ENCODE peak calls at places on chromosomes 11 and 22, in nine cellular contexts. One of them, this sample, is unnamed.

GRCh38 chr22:45997775-45998637 is 21.0 kb upstream of the WNT7B start:
- DNase-seq in choroid plexus epithelial cell: no peak
- DNase-seq in fibroblast of the aortic adventitia: no peak
- DNase-seq in tibial nerve: no peak
- DNase-seq in HL-60: peak
- DNase-seq in IMR-90: no peak
- DNase-seq in foreskin keratinocyte: no peak
- DNase-seq in AG09309: no peak
- DNase-seq in psoas muscle: no peak
- DNase-seq in this sample: no peak

GRCh38 chr11:114318361-114318760 is 22.2 kb downstream of the NNMT start:
- DNase-seq in choroid plexus epithelial cell: no peak
- DNase-seq in fibroblast of the aortic adventitia: no peak
- DNase-seq in tibial nerve: no peak
- DNase-seq in HL-60: no peak
- DNase-seq in IMR-90: no peak
- DNase-seq in foreskin keratinocyte: no peak
- DNase-seq in AG09309: no peak
- DNase-seq in psoas muscle: no peak
- DNase-seq in this sample: no peak

GRCh38 chr22:24555160-24555495 is 190 bp upstream of the GUCD1 start:
- DNase-seq in choroid plexus epithelial cell: peak
- DNase-seq in fibroblast of the aortic adventitia: peak
- DNase-seq in tibial nerve: peak
- DNase-seq in HL-60: peak
- DNase-seq in IMR-90: peak
- DNase-seq in foreskin keratinocyte: peak
- DNase-seq in AG09309: peak
- DNase-seq in psoas muscle: peak
- DNase-seq in this sample: peak

GRCh38 chr22:37514526-37515051 is 4.6 kb downstream of the CARD10 start:
- DNase-seq in choroid plexus epithelial cell: no peak
- DNase-seq in fibroblast of the aortic adventitia: no peak
- DNase-seq in tibial nerve: no peak
- DNase-seq in HL-60: no peak
- DNase-seq in IMR-90: no peak
- DNase-seq in foreskin keratinocyte: no peak
- DNase-seq in AG09309: no peak
- DNase-seq in psoas muscle: no peak
- DNase-seq in this sample: no peak

GRCh38 chr11:19398772-19399542 is 158.2 kb upstream of the E2F8 start:
- DNase-seq in choroid plexus epithelial cell: peak
- DNase-seq in fibroblast of the aortic adventitia: peak
- DNase-seq in tibial nerve: peak
- DNase-seq in HL-60: no peak
- DNase-seq in IMR-90: peak
- DNase-seq in foreskin keratinocyte: no peak
- DNase-seq in AG09309: peak
- DNase-seq in psoas muscle: peak
- DNase-seq in this sample: no peak

GRCh38 chr11:118343981-118344521 is at the start of gene CD3G:
- DNase-seq in choroid plexus epithelial cell: no peak
- DNase-seq in fibroblast of the aortic adventitia: no peak
- DNase-seq in tibial nerve: no peak
- DNase-seq in HL-60: no peak
- DNase-seq in IMR-90: no peak
- DNase-seq in foreskin keratinocyte: no peak
- DNase-seq in AG09309: no peak
- DNase-seq in psoas muscle: no peak
- DNase-seq in this sample: no peak

GRCh38 chr22:46577361-46578249 is 40.2 kb upstream of the CELSR1 start:
- DNase-seq in choroid plexus epithelial cell: no peak
- DNase-seq in fibroblast of the aortic adventitia: no peak
- DNase-seq in tibial nerve: no peak
- DNase-seq in HL-60: no peak
- DNase-seq in IMR-90: no peak
- DNase-seq in foreskin keratinocyte: no peak
- DNase-seq in AG09309: no peak
- DNase-seq in psoas muscle: peak
- DNase-seq in this sample: no peak

GRCh38 chr11:34387653-34388052 is 29.8 kb upstream of the ABTB2 start:
- DNase-seq in choroid plexus epithelial cell: no peak
- DNase-seq in fibroblast of the aortic adventitia: no peak
- DNase-seq in tibial nerve: no peak
- DNase-seq in HL-60: no peak
- DNase-seq in IMR-90: no peak
- DNase-seq in foreskin keratinocyte: no peak
- DNase-seq in AG09309: no peak
- DNase-seq in psoas muscle: no peak
- DNase-seq in this sample: no peak

GRCh38 chr11:112830255-112830654 is 131.0 kb upstream of the NCAM1 start:
- DNase-seq in choroid plexus epithelial cell: no peak
- DNase-seq in fibroblast of the aortic adventitia: no peak
- DNase-seq in tibial nerve: no peak
- DNase-seq in HL-60: no peak
- DNase-seq in IMR-90: no peak
- DNase-seq in foreskin keratinocyte: no peak
- DNase-seq in AG09309: no peak
- DNase-seq in psoas muscle: no peak
- DNase-seq in this sample: no peak

GRCh38 chr22:35684270-35684700 is 33.4 kb upstream of the APOL5 start:
- DNase-seq in choroid plexus epithelial cell: peak
- DNase-seq in fibroblast of the aortic adventitia: peak
- DNase-seq in tibial nerve: peak
- DNase-seq in HL-60: no peak
- DNase-seq in IMR-90: peak
- DNase-seq in foreskin keratinocyte: no peak
- DNase-seq in AG09309: peak
- DNase-seq in psoas muscle: no peak
- DNase-seq in this sample: no peak

GRCh38 chr11:16603890-16604783 is 134.3 kb upstream of the C11orf58 start:
- DNase-seq in choroid plexus epithelial cell: no peak
- DNase-seq in fibroblast of the aortic adventitia: no peak
- DNase-seq in tibial nerve: peak
- DNase-seq in HL-60: no peak
- DNase-seq in IMR-90: peak
- DNase-seq in foreskin keratinocyte: no peak
- DNase-seq in AG09309: no peak
- DNase-seq in psoas muscle: peak
- DNase-seq in this sample: peak

GRCh38 chr11:124837491-124837856 is 27.8 kb upstream of the ROBO3 start:
- DNase-seq in choroid plexus epithelial cell: peak
- DNase-seq in fibroblast of the aortic adventitia: peak
- DNase-seq in tibial nerve: peak
- DNase-seq in HL-60: peak
- DNase-seq in IMR-90: peak
- DNase-seq in foreskin keratinocyte: peak
- DNase-seq in AG09309: peak
- DNase-seq in psoas muscle: no peak
- DNase-seq in this sample: peak

GRCh38 chr22:41367680-41368542 is 13.8 kb upstream of the TEF start:
- DNase-seq in choroid plexus epithelial cell: peak
- DNase-seq in fibroblast of the aortic adventitia: peak
- DNase-seq in tibial nerve: peak
- DNase-seq in HL-60: no peak
- DNase-seq in IMR-90: peak
- DNase-seq in foreskin keratinocyte: no peak
- DNase-seq in AG09309: peak
- DNase-seq in psoas muscle: no peak
- DNase-seq in this sample: no peak

GRCh38 chr11:66467756-66468155 is 1.1 kb downstream of the PELI3 start:
- DNase-seq in choroid plexus epithelial cell: no peak
- DNase-seq in fibroblast of the aortic adventitia: no peak
- DNase-seq in tibial nerve: peak
- DNase-seq in HL-60: peak
- DNase-seq in IMR-90: no peak
- DNase-seq in foreskin keratinocyte: no peak
- DNase-seq in AG09309: no peak
- DNase-seq in psoas muscle: peak
- DNase-seq in this sample: no peak

GRCh38 chr22:36541831-36542391 is 12.9 kb upstream of the EIF3D start:
- DNase-seq in choroid plexus epithelial cell: peak
- DNase-seq in fibroblast of the aortic adventitia: peak
- DNase-seq in tibial nerve: no peak
- DNase-seq in HL-60: no peak
- DNase-seq in IMR-90: peak
- DNase-seq in foreskin keratinocyte: peak
- DNase-seq in AG09309: peak
- DNase-seq in psoas muscle: no peak
- DNase-seq in this sample: no peak

GRCh38 chr11:133984828-133985227 is 28.1 kb upstream of the IGSF9B start:
- DNase-seq in choroid plexus epithelial cell: no peak
- DNase-seq in fibroblast of the aortic adventitia: no peak
- DNase-seq in tibial nerve: no peak
- DNase-seq in HL-60: no peak
- DNase-seq in IMR-90: no peak
- DNase-seq in foreskin keratinocyte: no peak
- DNase-seq in AG09309: no peak
- DNase-seq in psoas muscle: peak
- DNase-seq in this sample: no peak

GRCh38 chr22:32623943-32624342 is 149.3 kb downstream of the FBXO7 start:
- DNase-seq in choroid plexus epithelial cell: peak
- DNase-seq in fibroblast of the aortic adventitia: peak
- DNase-seq in tibial nerve: peak
- DNase-seq in HL-60: no peak
- DNase-seq in IMR-90: peak
- DNase-seq in foreskin keratinocyte: no peak
- DNase-seq in AG09309: peak
- DNase-seq in psoas muscle: peak
- DNase-seq in this sample: no peak

DNA sequence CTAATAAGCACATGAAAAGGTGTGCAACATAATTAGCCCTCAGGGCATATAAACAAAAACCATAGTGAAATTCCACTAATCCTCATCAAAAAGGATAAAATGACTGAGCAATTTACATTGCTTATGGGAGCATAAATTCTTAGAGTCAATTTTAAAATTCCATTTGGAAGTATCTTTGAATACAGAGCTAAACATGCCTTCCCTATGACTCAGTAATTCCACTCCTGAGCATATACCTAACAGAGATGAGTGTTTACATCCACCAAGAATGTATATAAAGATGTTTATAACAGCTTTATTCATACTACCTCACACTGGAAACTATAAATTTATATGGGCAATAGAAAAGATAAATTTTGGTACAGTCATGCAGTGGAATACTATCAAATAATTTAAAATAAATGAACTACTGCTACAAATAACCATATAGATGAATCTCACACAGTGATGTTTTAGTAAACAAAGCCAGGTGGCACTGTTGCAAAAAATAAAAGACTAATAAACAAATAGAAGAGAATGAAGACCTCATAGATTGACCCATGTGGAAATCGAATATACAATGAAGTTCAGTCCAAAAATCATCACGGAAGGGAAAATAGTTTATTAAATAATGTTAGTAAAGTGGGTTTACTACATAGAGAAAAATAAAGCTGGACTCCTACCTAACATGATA is 8.2 kb upstream of the OR2D2 start:
- DNase-seq in choroid plexus epithelial cell: peak
- DNase-seq in fibroblast of the aortic adventitia: no peak
- DNase-seq in tibial nerve: no peak
- DNase-seq in HL-60: no peak
- DNase-seq in IMR-90: peak
- DNase-seq in foreskin keratinocyte: peak
- DNase-seq in AG09309: no peak
- DNase-seq in psoas muscle: no peak
- DNase-seq in this sample: no peak
- TF ChIP-seq CTCF in choroid plexus epithelial cell: no peak
- TF ChIP-seq CTCF in fibroblast of the aortic adventitia: no peak
- TF ChIP-seq CTCF in tibial nerve: no peak
- TF ChIP-seq CTCF in HL-60: no peak
- TF ChIP-seq CTCF in IMR-90: no peak
- TF ChIP-seq CTCF in foreskin keratinocyte: peak
- TF ChIP-seq CTCF in AG09309: no peak
- TF ChIP-seq CTCF in psoas muscle: peak
- TF ChIP-seq CTCF in this sample: no peak

DNA sequence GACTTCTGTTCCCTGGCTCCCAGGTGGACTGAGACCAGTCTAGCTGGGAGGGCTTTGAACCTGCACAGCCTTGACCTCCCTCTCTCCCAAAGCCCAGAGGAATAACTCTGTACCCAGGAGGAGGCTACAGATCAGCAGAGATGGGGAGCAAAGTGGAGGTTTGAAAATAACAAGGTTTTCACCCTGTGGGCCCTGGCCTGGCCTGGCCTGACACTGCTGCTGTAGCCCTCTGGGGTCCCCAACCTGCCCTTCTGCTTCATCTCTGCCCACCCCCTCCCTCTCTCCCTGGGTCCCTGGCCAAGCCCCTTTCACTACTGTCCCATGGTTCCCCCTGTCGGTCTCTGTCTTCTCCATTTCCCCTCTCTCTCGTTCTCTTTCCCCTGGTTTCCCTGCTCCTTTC is 225.2 kb downstream of the BUD13 start:
- DNase-seq in choroid plexus epithelial cell: no peak
- DNase-seq in fibroblast of the aortic adventitia: no peak
- DNase-seq in tibial nerve: no peak
- DNase-seq in HL-60: no peak
- DNase-seq in IMR-90: no peak
- DNase-seq in foreskin keratinocyte: no peak
- DNase-seq in AG09309: no peak
- DNase-seq in psoas muscle: no peak
- DNase-seq in this sample: no peak
- TF ChIP-seq CTCF in choroid plexus epithelial cell: no peak
- TF ChIP-seq CTCF in fibroblast of the aortic adventitia: no peak
- TF ChIP-seq CTCF in tibial nerve: no peak
- TF ChIP-seq CTCF in HL-60: no peak
- TF ChIP-seq CTCF in IMR-90: no peak
- TF ChIP-seq CTCF in foreskin keratinocyte: no peak
- TF ChIP-seq CTCF in AG09309: no peak
- TF ChIP-seq CTCF in psoas muscle: no peak
- TF ChIP-seq CTCF in this sample: no peak

DNA sequence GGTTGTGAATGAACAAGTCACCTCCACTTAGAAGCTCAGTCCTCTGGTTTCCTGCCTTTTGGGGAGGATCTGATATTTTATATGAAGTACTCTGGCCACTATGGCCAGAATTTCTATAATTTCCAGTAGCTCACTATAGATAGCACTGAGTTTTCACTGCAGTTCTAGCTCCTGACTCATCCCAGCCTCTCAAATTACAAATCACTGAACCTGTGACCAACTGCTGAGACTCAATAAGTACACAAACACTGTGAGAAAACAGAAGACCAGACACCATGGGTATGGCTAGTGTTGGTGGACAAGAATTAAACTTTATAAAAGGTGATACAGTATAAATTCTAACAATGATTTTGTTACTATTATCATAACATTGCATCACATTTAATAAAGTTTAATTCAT is 47.1 kb upstream of the UCP3 start:
- DNase-seq in choroid plexus epithelial cell: peak
- DNase-seq in fibroblast of the aortic adventitia: peak
- DNase-seq in tibial nerve: no peak
- DNase-seq in HL-60: no peak
- DNase-seq in IMR-90: peak
- DNase-seq in foreskin keratinocyte: peak
- DNase-seq in AG09309: no peak
- DNase-seq in psoas muscle: no peak
- DNase-seq in this sample: no peak
- TF ChIP-seq CTCF in choroid plexus epithelial cell: no peak
- TF ChIP-seq CTCF in fibroblast of the aortic adventitia: no peak
- TF ChIP-seq CTCF in tibial nerve: no peak
- TF ChIP-seq CTCF in HL-60: no peak
- TF ChIP-seq CTCF in IMR-90: no peak
- TF ChIP-seq CTCF in foreskin keratinocyte: no peak
- TF ChIP-seq CTCF in AG09309: no peak
- TF ChIP-seq CTCF in psoas muscle: no peak
- TF ChIP-seq CTCF in this sample: no peak

GRCh38 chr11:93741094-93741881 is at the start of the genes C11orf54 and TAF1D:
- DNase-seq in choroid plexus epithelial cell: peak
- DNase-seq in fibroblast of the aortic adventitia: peak
- DNase-seq in tibial nerve: peak
- DNase-seq in HL-60: peak
- DNase-seq in IMR-90: peak
- DNase-seq in foreskin keratinocyte: peak
- DNase-seq in AG09309: peak
- DNase-seq in psoas muscle: peak
- DNase-seq in this sample: peak
- TF ChIP-seq CTCF in choroid plexus epithelial cell: peak
- TF ChIP-seq CTCF in fibroblast of the aortic adventitia: no peak
- TF ChIP-seq CTCF in tibial nerve: no peak
- TF ChIP-seq CTCF in HL-60: no peak
- TF ChIP-seq CTCF in IMR-90: no peak
- TF ChIP-seq CTCF in foreskin keratinocyte: no peak
- TF ChIP-seq CTCF in AG09309: no peak
- TF ChIP-seq CTCF in psoas muscle: no peak
- TF ChIP-seq CTCF in this sample: peak

This sample was measured in GM13976.